ENCODE peak calls at places on chromosomes 16 and 17, in eight cellular contexts. I, P, Y, K, B, L, S and E are unnamed samples.

GRCh38 chr16:4550587-4550986 is 5.6 kb upstream of the C16orf96 start:
- DNase-seq in I (no peak), P (peak; percentile 23), Y (no peak), K (no peak), B (no peak), L (peak; percentile 34), S (no peak), E (no peak)

GRCh38 chr16:87826798-87827587 is 42.3 kb downstream of the SLC7A5 start:
- DNase-seq in I (no peak), P (no peak), Y (no peak), K (no peak), B (no peak), L (no peak), S (no peak), E (no peak)

GRCh38 chr16:82085380-82085779 is 50.3 kb downstream of the HSD17B2 start:
- DNase-seq in I (no peak), P (no peak), Y (no peak), K (no peak), B (no peak), L (no peak), S (no peak), E (no peak)

GRCh38 chr16:49876716-49877129 is 20.8 kb upstream of the ZNF423 start:
- DNase-seq in I (peak; percentile 90), P (peak; percentile 16), Y (peak; percentile 82), K (no peak), B (no peak), L (peak; percentile 81), S (no peak), E (peak; percentile 89)

GRCh38 chr17:80175411-80175810 is 5.6 kb downstream of the CARD14 start:
- DNase-seq in I (no peak), P (peak; percentile 68), Y (no peak), K (no peak), B (no peak), L (peak; percentile 26), S (peak; percentile 23), E (no peak)

GRCh38 chr17:74924250-74924948 is at the start of gene OTOP2:
- DNase-seq in I (peak; percentile 36), P (no peak), Y (no peak), K (no peak), B (no peak), L (no peak), S (no peak), E (no peak)

GRCh38 chr16:70789231-70789926 is 11.6 kb downstream of the VAC14 start:
- DNase-seq in I (peak; percentile 43), P (peak; percentile 62), Y (no peak), K (no peak), B (no peak), L (peak; percentile 62), S (peak; percentile 88), E (peak; percentile 40)

GRCh38 chr16:1261131-1261917 is 5.5 kb downstream of the TPSD1 start:
- DNase-seq in I (no peak), P (no peak), Y (no peak), K (no peak), B (no peak), L (no peak), S (no peak), E (no peak)

GRCh38 chr16:84986102-84986501 is 25.2 kb downstream of the ZDHHC7 start:
- DNase-seq in I (no peak), P (no peak), Y (no peak), K (no peak), B (no peak), L (no peak), S (no peak), E (no peak)

GRCh38 chr16:77133706-77134105 is 57.3 kb upstream of the MON1B start:
- DNase-seq in I (no peak), P (no peak), Y (no peak), K (no peak), B (no peak), L (no peak), S (no peak), E (no peak)

GRCh38 chr16:88616320-88616719 is 22.1 kb upstream of the IL17C start:
- DNase-seq in I (peak; percentile 91), P (no peak), Y (no peak), K (no peak), B (no peak), L (no peak), S (no peak), E (peak; percentile 95)

GRCh38 chr17:1907818-1908698 is 78.3 kb downstream of the RPA1 start:
- DNase-seq in I (no peak), P (peak; percentile 39), Y (no peak), K (peak; percentile 8), B (no peak), L (peak; percentile 40), S (peak; percentile 35), E (no peak)

GRCh38 chr16:24493859-24494258 is 45.5 kb upstream of the RBBP6 start:
- DNase-seq in I (no peak), P (no peak), Y (no peak), K (no peak), B (no peak), L (no peak), S (no peak), E (no peak)

GRCh38 chr16:55379876-55380390 is 55.9 kb downstream of the IRX6 start:
- DNase-seq in I (no peak), P (no peak), Y (no peak), K (no peak), B (no peak), L (no peak), S (no peak), E (no peak)

GRCh38 chr17:16046966-16047365 is 47.3 kb downstream of the TTC19 start:
- DNase-seq in I (no peak), P (no peak), Y (no peak), K (no peak), B (no peak), L (no peak), S (peak; percentile 45), E (no peak)

GRCh38 chr16:66886346-66886745 is 6.0 kb downstream of the PDP2 start:
- DNase-seq in I (no peak), P (peak; percentile 73), Y (no peak), K (no peak), B (no peak), L (no peak), S (peak; percentile 64), E (no peak)

GRCh38 chr17:39973496-39973895 is 7.1 kb upstream of the PSMD3 start:
- DNase-seq in I (no peak), P (no peak), Y (no peak), K (no peak), B (no peak), L (no peak), S (no peak), E (no peak)

GRCh38 chr16:63981639-63982038 is 1140.2 kb downstream of the CDH11 start:
- DNase-seq in I (no peak), P (no peak), Y (no peak), K (no peak), B (no peak), L (no peak), S (no peak), E (no peak)

GRCh38 chr16:49400611-49401010 is 27.0 kb downstream of the C16orf78 start:
- DNase-seq in I (no peak), P (no peak), Y (no peak), K (no peak), B (no peak), L (no peak), S (no peak), E (no peak)

GRCh38 chr17:57106107-57106835 is 21.2 kb downstream of the AKAP1 start:
- DNase-seq in I (peak; percentile 74), P (peak; percentile 9), Y (no peak), K (no peak), B (no peak), L (no peak), S (no peak), E (no peak)

GRCh38 chr17:69478916-69479315 is 64.4 kb downstream of the MAP2K6 start:
- DNase-seq in I (no peak), P (no peak), Y (no peak), K (no peak), B (no peak), L (no peak), S (no peak), E (no peak)

GRCh38 chr17:33028778-33029177 is 37.1 kb downstream of the SPACA3 start:
- DNase-seq in I (no peak), P (no peak), Y (no peak), K (no peak), B (no peak), L (no peak), S (no peak), E (no peak)

GRCh38 chr17:17750881-17751280 is 69.6 kb downstream of the RAI1 start:
- DNase-seq in I (no peak), P (no peak), Y (no peak), K (no peak), B (no peak), L (no peak), S (no peak), E (peak; percentile 36)

GRCh38 chr17:50719144-50719923 is at the start of gene LUC7L3:
- DNase-seq in I (peak; percentile 97), P (peak; percentile 93), Y (peak; percentile 94), K (peak; percentile 88), B (peak; percentile 79), L (peak; percentile 96), S (peak; percentile 96), E (peak; percentile 95)

GRCh38 chr16:86751081-86752030 is 173.0 kb downstream of the FOXL1 start:
- DNase-seq in I (no peak), P (peak; percentile 93), Y (no peak), K (no peak), B (no peak), L (peak; percentile 85), S (peak; percentile 74), E (no peak)

GRCh38 chr17:39306509-39307212 is 80.9 kb upstream of the STAC2 start:
- DNase-seq in I (no peak), P (peak; percentile 61), Y (no peak), K (no peak), B (no peak), L (peak; percentile 35), S (no peak), E (no peak)

GRCh38 chr16:88351521-88352101 is 31.1 kb upstream of the ZNF469 start:
- DNase-seq in I (peak; percentile 10), P (no peak), Y (no peak), K (no peak), B (no peak), L (no peak), S (no peak), E (no peak)

GRCh38 chr17:81418710-81419332 is 23.6 kb downstream of the BAHCC1 start:
- DNase-seq in I (no peak), P (peak; percentile 30), Y (no peak), K (no peak), B (no peak), L (no peak), S (no peak), E (peak; percentile 70)

GRCh38 chr17:3974138-3974687 is 10.0 kb upstream of the ATP2A3 start:
- DNase-seq in I (peak; percentile 26), P (no peak), Y (no peak), K (no peak), B (no peak), L (no peak), S (no peak), E (no peak)

GRCh38 chr17:82888583-82889495 is 49.0 kb upstream of the ZNF750 start:
- DNase-seq in I (peak; percentile 69), P (no peak), Y (no peak), K (no peak), B (no peak), L (no peak), S (no peak), E (peak; percentile 62)

GRCh38 chr17:7656958-7657715 is 6.4 kb downstream of the ATP1B2 start:
- DNase-seq in I (peak; percentile 33), P (peak; percentile 16), Y (no peak), K (no peak), B (no peak), L (no peak), S (peak; percentile 21), E (peak; percentile 32)

GRCh38 chr17:63249256-63250006 is 196.7 kb downstream of the CYB561 start:
- DNase-seq in I (no peak), P (peak; percentile 25), Y (no peak), K (no peak), B (no peak), L (peak; percentile 10), S (no peak), E (no peak)

GRCh38 chr16:31006086-31006385 is 4.4 kb downstream of the STX1B start:
- DNase-seq in I (no peak), P (no peak), Y (no peak), K (no peak), B (no peak), L (no peak), S (no peak), E (no peak)

GRCh38 chr16:66844009-66844341 is 239 bp upstream of the CA7 start:
- DNase-seq in I (peak; percentile 46), P (no peak), Y (no peak), K (no peak), B (no peak), L (no peak), S (no peak), E (no peak)